ENCODE peak calls at places on chromosomes 12 and 14, in six cellular contexts. Q is stimulated activated naive CD4-positive, alpha-beta T cell; L is NCI-H1092; P is NCI-H2029; Z is heart left ventricle; J is NCI-H345. G is an unnamed sample.

GRCh38 chr12:117033382-117034045 is 65.7 kb downstream of the TESC start:
- DNase-seq in L (no peak), Q (no peak), Z (no peak), P (peak), J (peak), G (no peak)

GRCh38 chr12:106080111-106080732 is 58.5 kb downstream of the NUAK1 start:
- DNase-seq in Z (no peak), J (no peak), Q (no peak), L (no peak), P (no peak), G (no peak)

GRCh38 chr14:40058916-40059897 is 627.0 kb upstream of the FBXO33 start:
- DNase-seq in Q (no peak), Z (no peak), P (no peak), L (no peak), J (no peak), G (no peak)

GRCh38 chr12:19826988-19827550 is 387.8 kb downstream of the AEBP2 start:
- DNase-seq in L (no peak), J (no peak), Q (no peak), Z (no peak), P (no peak), G (no peak)

GRCh38 chr12:89192419-89192818 is 159.9 kb downstream of the DUSP6 start:
- DNase-seq in Q (no peak), L (no peak), Z (no peak), P (no peak), J (no peak), G (no peak)

GRCh38 chr12:73589220-73589619 is 948.4 kb upstream of the ATXN7L3B start:
- DNase-seq in J (no peak), Z (no peak), L (no peak), P (no peak), Q (no peak), G (no peak)

GRCh38 chr12:5171701-5172100 is 128.0 kb downstream of the KCNA5 start:
- DNase-seq in J (peak), L (peak), P (peak), Q (no peak), Z (peak), G (peak)

GRCh38 chr14:95862243-95862642 is 14.4 kb upstream of the TUNAR start:
- DNase-seq in J (no peak), P (no peak), L (no peak), Q (no peak), Z (no peak), G (no peak)

GRCh38 chr12:100871335-100871734 is 76.8 kb downstream of the ANO4 start:
- DNase-seq in P (no peak), Z (no peak), J (no peak), Q (no peak), L (no peak), G (no peak)